ENCODE peak calls at places on chromosome 12, in nine cellular contexts. One of them, this sample, is unnamed.

GRCh38 chr12:105092336-105092735 is 8.1 kb upstream of the ALDH1L2 start:
- DNase-seq in left ventricle myocardium inferior: no peak
- DNase-seq in heart left ventricle: no peak
- DNase-seq in uterus: no peak
- DNase-seq in fibroblast of the aortic adventitia: no peak
- DNase-seq in kidney: no peak
- DNase-seq in choroid plexus epithelial cell: no peak
- DNase-seq in K562: no peak
- DNase-seq in thoracic aorta: no peak
- DNase-seq in this sample: no peak

GRCh38 chr12:55683676-55684075 is 24.0 kb downstream of the ITGA7 start:
- DNase-seq in left ventricle myocardium inferior: no peak
- DNase-seq in heart left ventricle: no peak
- DNase-seq in uterus: no peak
- DNase-seq in fibroblast of the aortic adventitia: no peak
- DNase-seq in kidney: peak; percentile 9
- DNase-seq in choroid plexus epithelial cell: no peak
- DNase-seq in K562: no peak
- DNase-seq in thoracic aorta: no peak
- DNase-seq in this sample: no peak

GRCh38 chr12:76337583-76337982 is 10.6 kb downstream of the BBS10 start:
- DNase-seq in left ventricle myocardium inferior: no peak
- DNase-seq in heart left ventricle: no peak
- DNase-seq in uterus: no peak
- DNase-seq in fibroblast of the aortic adventitia: peak; percentile 82
- DNase-seq in kidney: no peak
- DNase-seq in choroid plexus epithelial cell: peak; percentile 88
- DNase-seq in K562: no peak
- DNase-seq in thoracic aorta: no peak
- DNase-seq in this sample: no peak

GRCh38 chr12:93638954-93639353 is 38.2 kb upstream of the CRADD start:
- DNase-seq in left ventricle myocardium inferior: no peak
- DNase-seq in heart left ventricle: no peak
- DNase-seq in uterus: no peak
- DNase-seq in fibroblast of the aortic adventitia: no peak
- DNase-seq in kidney: no peak
- DNase-seq in choroid plexus epithelial cell: no peak
- DNase-seq in K562: no peak
- DNase-seq in thoracic aorta: no peak
- DNase-seq in this sample: no peak

GRCh38 chr12:99029502-99030271 is 384.6 kb downstream of the APAF1 start:
- DNase-seq in left ventricle myocardium inferior: no peak
- DNase-seq in heart left ventricle: no peak
- DNase-seq in uterus: no peak
- DNase-seq in fibroblast of the aortic adventitia: no peak
- DNase-seq in kidney: peak; percentile 48
- DNase-seq in choroid plexus epithelial cell: no peak
- DNase-seq in K562: no peak
- DNase-seq in thoracic aorta: no peak
- DNase-seq in this sample: no peak

GRCh38 chr12:67989184-67989965 is at the start of gene IFNG-AS1:
- DNase-seq in left ventricle myocardium inferior: no peak
- DNase-seq in heart left ventricle: no peak
- DNase-seq in uterus: no peak
- DNase-seq in fibroblast of the aortic adventitia: no peak
- DNase-seq in kidney: no peak
- DNase-seq in choroid plexus epithelial cell: no peak
- DNase-seq in K562: no peak
- DNase-seq in thoracic aorta: no peak
- DNase-seq in this sample: no peak

GRCh38 chr12:21502164-21502496 is 541 bp downstream of the GOLT1B start:
- DNase-seq in left ventricle myocardium inferior: no peak
- DNase-seq in heart left ventricle: no peak
- DNase-seq in uterus: no peak
- DNase-seq in fibroblast of the aortic adventitia: peak; percentile 33
- DNase-seq in kidney: peak; percentile 71
- DNase-seq in choroid plexus epithelial cell: peak; percentile 43
- DNase-seq in K562: no peak
- DNase-seq in thoracic aorta: peak; percentile 4
- DNase-seq in this sample: peak; percentile 24

GRCh38 chr12:3527181-3527580 is 36.2 kb downstream of the PRMT8 start:
- DNase-seq in left ventricle myocardium inferior: no peak
- DNase-seq in heart left ventricle: no peak
- DNase-seq in uterus: no peak
- DNase-seq in fibroblast of the aortic adventitia: peak; percentile 70
- DNase-seq in kidney: no peak
- DNase-seq in choroid plexus epithelial cell: peak; percentile 94
- DNase-seq in K562: no peak
- DNase-seq in thoracic aorta: no peak
- DNase-seq in this sample: no peak

GRCh38 chr12:34607520-34608195 is 585.4 kb downstream of the ALG10 start:
- DNase-seq in left ventricle myocardium inferior: no peak
- DNase-seq in heart left ventricle: peak; percentile 61
- DNase-seq in uterus: no peak
- DNase-seq in fibroblast of the aortic adventitia: no peak
- DNase-seq in kidney: peak; percentile 35
- DNase-seq in choroid plexus epithelial cell: no peak
- DNase-seq in K562: peak; percentile 2
- DNase-seq in thoracic aorta: no peak
- DNase-seq in this sample: no peak

GRCh38 chr12:41011939-41012338 is 176.2 kb upstream of the PDZRN4 start:
- DNase-seq in left ventricle myocardium inferior: no peak
- DNase-seq in heart left ventricle: no peak
- DNase-seq in uterus: no peak
- DNase-seq in fibroblast of the aortic adventitia: no peak
- DNase-seq in kidney: no peak
- DNase-seq in choroid plexus epithelial cell: no peak
- DNase-seq in K562: no peak
- DNase-seq in thoracic aorta: no peak
- DNase-seq in this sample: no peak

GRCh38 chr12:29711381-29711780 is 72.4 kb downstream of the TMTC1 start:
- DNase-seq in left ventricle myocardium inferior: no peak
- DNase-seq in heart left ventricle: no peak
- DNase-seq in uterus: no peak
- DNase-seq in fibroblast of the aortic adventitia: no peak
- DNase-seq in kidney: no peak
- DNase-seq in choroid plexus epithelial cell: no peak
- DNase-seq in K562: no peak
- DNase-seq in thoracic aorta: no peak
- DNase-seq in this sample: no peak

GRCh38 chr12:26195641-26196423 is 459 bp downstream of the SSPN start:
- DNase-seq in left ventricle myocardium inferior: peak; percentile 50
- DNase-seq in heart left ventricle: peak; percentile 71
- DNase-seq in uterus: peak; percentile 56
- DNase-seq in fibroblast of the aortic adventitia: peak; percentile 50
- DNase-seq in kidney: peak; percentile 85
- DNase-seq in choroid plexus epithelial cell: peak; percentile 48
- DNase-seq in K562: no peak
- DNase-seq in thoracic aorta: peak; percentile 8
- DNase-seq in this sample: no peak

GRCh38 chr12:114888458-114888857 is 204.5 kb upstream of the TBX3 start:
- DNase-seq in left ventricle myocardium inferior: no peak
- DNase-seq in heart left ventricle: no peak
- DNase-seq in uterus: no peak
- DNase-seq in fibroblast of the aortic adventitia: peak; percentile 25
- DNase-seq in kidney: no peak
- DNase-seq in choroid plexus epithelial cell: peak; percentile 55
- DNase-seq in K562: no peak
- DNase-seq in thoracic aorta: no peak
- DNase-seq in this sample: no peak

GRCh38 chr12:109304485-109304884 is 4.6 kb downstream of the FOXN4 start:
- DNase-seq in left ventricle myocardium inferior: no peak
- DNase-seq in heart left ventricle: no peak
- DNase-seq in uterus: no peak
- DNase-seq in fibroblast of the aortic adventitia: no peak
- DNase-seq in kidney: no peak
- DNase-seq in choroid plexus epithelial cell: no peak
- DNase-seq in K562: no peak
- DNase-seq in thoracic aorta: no peak
- DNase-seq in this sample: no peak

DNA sequence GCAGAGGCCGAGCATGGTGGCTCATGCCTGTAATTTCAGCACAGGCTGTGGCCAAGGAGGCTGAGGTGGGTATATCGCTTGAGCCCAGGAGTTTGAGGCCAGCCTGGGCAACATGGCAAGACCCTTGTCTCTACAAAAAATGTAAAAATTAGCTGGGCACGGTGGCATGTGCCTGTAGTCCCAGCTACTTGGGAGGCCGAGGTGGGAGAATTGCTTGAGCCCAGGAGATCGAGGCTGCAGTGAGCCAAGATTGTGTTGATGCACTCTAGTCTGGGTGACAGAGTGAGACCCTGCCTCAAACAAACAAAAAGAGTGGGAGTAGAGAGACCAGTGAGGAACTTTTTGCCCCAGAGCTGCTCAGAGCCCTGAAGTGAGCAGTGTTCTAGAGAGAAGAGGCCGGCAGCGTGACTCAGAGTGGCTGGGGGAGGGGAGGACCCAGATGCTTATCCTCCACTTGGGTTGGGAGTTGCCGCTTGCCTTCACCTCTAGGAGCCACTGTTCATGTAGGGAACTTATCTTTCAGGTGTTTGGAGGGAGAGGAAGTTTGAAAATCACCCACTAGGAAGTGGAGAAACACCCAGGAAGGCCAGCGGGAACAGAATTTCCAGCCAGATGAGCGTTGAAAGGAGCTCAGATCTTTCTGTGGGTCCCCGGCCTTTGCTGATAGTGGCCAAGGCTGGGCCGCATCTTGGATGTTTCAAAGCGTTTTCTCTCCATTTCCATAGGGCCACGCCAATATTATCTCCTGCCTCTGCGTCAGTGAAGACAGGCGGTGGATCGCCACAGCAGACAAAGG is 15.3 kb downstream of the CFAP251 start:
- DNase-seq in left ventricle myocardium inferior: no peak
- DNase-seq in heart left ventricle: no peak
- DNase-seq in uterus: no peak
- DNase-seq in fibroblast of the aortic adventitia: no peak
- DNase-seq in kidney: no peak
- DNase-seq in choroid plexus epithelial cell: peak; percentile 53
- DNase-seq in K562: peak; percentile 93
- DNase-seq in thoracic aorta: no peak
- DNase-seq in this sample: no peak
- TF ChIP-seq CTCF in left ventricle myocardium inferior: no peak
- TF ChIP-seq CTCF in heart left ventricle: no peak
- TF ChIP-seq CTCF in uterus: no peak
- TF ChIP-seq CTCF in fibroblast of the aortic adventitia: no peak
- TF ChIP-seq CTCF in kidney: no peak
- TF ChIP-seq CTCF in choroid plexus epithelial cell: peak; percentile 14
- TF ChIP-seq CTCF in K562: peak; percentile 66
- TF ChIP-seq CTCF in thoracic aorta: no peak
- TF ChIP-seq CTCF in this sample: no peak

DNA sequence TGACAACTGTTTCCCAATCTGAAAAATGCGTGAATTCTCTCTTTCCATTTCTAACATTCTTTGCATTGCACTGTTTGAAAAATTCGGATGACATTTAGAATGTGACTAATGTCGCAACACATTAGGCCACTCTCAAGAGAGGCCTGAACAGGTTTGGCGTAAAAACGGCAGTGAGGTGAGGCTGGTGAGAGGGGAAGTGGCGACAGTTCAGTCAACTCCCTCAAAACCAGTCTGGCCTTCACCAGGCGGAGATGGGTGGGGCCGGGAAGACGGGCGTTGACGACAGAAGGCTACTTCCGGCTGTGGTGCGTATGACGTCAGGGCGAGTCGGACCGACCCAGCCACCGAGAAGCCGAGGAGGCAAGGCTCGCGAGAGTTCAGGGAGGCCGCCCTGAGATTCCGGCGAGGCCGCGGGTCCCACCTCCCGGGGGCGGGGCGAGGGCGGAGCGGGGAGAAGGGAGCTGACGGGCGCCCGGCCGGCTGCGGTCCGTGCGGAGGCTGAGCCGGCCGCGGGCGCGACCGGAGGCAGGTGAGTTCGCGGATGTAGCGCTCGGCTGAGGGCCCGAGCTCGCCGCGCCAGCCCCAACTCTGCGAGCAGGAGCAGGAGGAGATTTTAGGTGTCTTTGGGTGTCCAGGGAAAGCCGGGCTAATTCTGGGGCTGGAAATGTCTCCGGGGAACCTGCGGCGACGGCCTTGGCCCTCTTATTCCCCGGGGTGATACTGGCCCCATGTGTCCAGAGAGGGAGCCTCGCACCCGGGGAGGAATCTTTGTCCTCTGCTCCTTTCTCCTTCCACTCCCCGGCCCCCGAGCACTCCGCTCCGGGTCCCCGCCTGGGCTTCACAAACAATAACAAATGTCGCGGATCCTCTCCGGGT is at the start of gene STK38L:
- DNase-seq in left ventricle myocardium inferior: peak; percentile 98
- DNase-seq in heart left ventricle: peak; percentile 99
- DNase-seq in uterus: peak; percentile 96
- DNase-seq in fibroblast of the aortic adventitia: peak; percentile 95
- DNase-seq in kidney: peak; percentile 99
- DNase-seq in choroid plexus epithelial cell: peak; percentile 97
- DNase-seq in K562: peak; percentile 96
- DNase-seq in thoracic aorta: peak; percentile 90
- DNase-seq in this sample: peak; percentile 88
- TF ChIP-seq CTCF in left ventricle myocardium inferior: peak; percentile 47
- TF ChIP-seq CTCF in heart left ventricle: peak; percentile 28
- TF ChIP-seq CTCF in uterus: peak; percentile 14
- TF ChIP-seq CTCF in fibroblast of the aortic adventitia: peak; percentile 17
- TF ChIP-seq CTCF in kidney: no peak
- TF ChIP-seq CTCF in choroid plexus epithelial cell: peak; percentile 32
- TF ChIP-seq CTCF in K562: peak; percentile 22
- TF ChIP-seq CTCF in thoracic aorta: no peak
- TF ChIP-seq CTCF in this sample: no peak

GRCh38 chr12:6056406-6057211 is 67.9 kb downstream of the VWF start:
- DNase-seq in left ventricle myocardium inferior: no peak
- DNase-seq in heart left ventricle: no peak
- DNase-seq in uterus: no peak
- DNase-seq in fibroblast of the aortic adventitia: no peak
- DNase-seq in kidney: no peak
- DNase-seq in choroid plexus epithelial cell: no peak
- DNase-seq in K562: peak; percentile 14
- DNase-seq in thoracic aorta: no peak
- DNase-seq in this sample: no peak
- TF ChIP-seq CTCF in left ventricle myocardium inferior: peak; percentile 39
- TF ChIP-seq CTCF in heart left ventricle: no peak
- TF ChIP-seq CTCF in uterus: peak; percentile 14
- TF ChIP-seq CTCF in fibroblast of the aortic adventitia: peak; percentile 35
- TF ChIP-seq CTCF in kidney: peak; percentile 23
- TF ChIP-seq CTCF in choroid plexus epithelial cell: peak; percentile 50
- TF ChIP-seq CTCF in K562: peak; percentile 18
- TF ChIP-seq CTCF in thoracic aorta: no peak
- TF ChIP-seq CTCF in this sample: no peak

DNA sequence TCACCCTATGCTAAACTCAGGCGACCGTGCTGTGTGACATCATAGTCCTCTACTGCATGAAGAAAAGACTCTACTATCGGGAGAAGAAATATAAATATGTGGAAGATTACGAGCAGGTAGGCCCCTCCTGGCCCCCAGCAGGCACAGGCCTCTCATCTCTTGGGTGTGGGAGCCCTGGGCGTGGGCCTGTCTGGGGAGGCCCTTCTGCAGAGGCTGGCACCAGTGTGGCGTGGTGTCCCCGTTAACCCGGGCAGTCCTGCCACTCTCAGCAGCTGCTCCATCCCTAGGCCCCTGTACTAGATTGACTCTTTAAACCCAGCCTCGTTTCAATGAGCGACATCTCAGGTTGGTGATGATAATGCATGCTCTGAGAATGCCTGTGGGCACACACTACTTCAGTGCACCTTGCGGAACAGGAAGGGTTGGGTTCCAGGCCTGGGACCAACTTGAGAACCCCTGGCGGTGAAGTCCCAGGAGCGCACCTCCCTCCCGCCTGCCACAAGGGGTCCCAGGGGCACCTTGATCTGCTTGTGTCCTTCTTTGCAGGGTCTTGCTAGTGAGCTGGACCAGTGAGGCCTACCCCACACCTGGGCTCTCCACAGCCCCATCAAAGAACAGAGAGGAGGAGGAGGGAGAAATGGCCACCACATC is 23.2 kb downstream of the P2RX4 start:
- DNase-seq in left ventricle myocardium inferior: no peak
- DNase-seq in heart left ventricle: no peak
- DNase-seq in uterus: no peak
- DNase-seq in fibroblast of the aortic adventitia: no peak
- DNase-seq in kidney: no peak
- DNase-seq in choroid plexus epithelial cell: no peak
- DNase-seq in K562: no peak
- DNase-seq in thoracic aorta: no peak
- DNase-seq in this sample: no peak
- TF ChIP-seq CTCF in left ventricle myocardium inferior: no peak
- TF ChIP-seq CTCF in heart left ventricle: no peak
- TF ChIP-seq CTCF in uterus: no peak
- TF ChIP-seq CTCF in fibroblast of the aortic adventitia: no peak
- TF ChIP-seq CTCF in kidney: no peak
- TF ChIP-seq CTCF in choroid plexus epithelial cell: peak; percentile 7
- TF ChIP-seq CTCF in K562: no peak
- TF ChIP-seq CTCF in thoracic aorta: no peak
- TF ChIP-seq CTCF in this sample: no peak

This sample was measured in omental fat pad.